ENCODE peak calls at places on chromosomes 13 and 19, in ten cellular contexts. X is stimulated activated CD4-positive, alpha-beta T cell treated with anti-CD3 and anti-CD28 coated beads, TNF-alpha, amount 100 ng/mL, for 24 hours; D is EL; F is stimulated activated CD8-positive, alpha-beta memory T cell treated with anti-CD3 and anti-CD28 coated beads, Interleukin-2, amount 100 ng/mL, for 48 hours; N is caudate nucleus; S is IMR-90; C is left ventricle myocardium superior; Q is nephron progenitor cell; O is M059J; I is kidney tubule cell. J is an unnamed sample.

GRCh38 chr19:23095406-23095805 is 21.4 kb upstream of the ZNF730 start:
- DNase-seq in X (no peak), D (no peak), F (no peak), N (no peak), S (no peak), C (no peak), Q (no peak), O (no peak), I (peak), J (no peak)

GRCh38 chr13:49419292-49419691 is 24.6 kb downstream of the CAB39L start:
- DNase-seq in X (no peak), D (peak), F (no peak), N (no peak), S (peak), C (no peak), Q (no peak), O (no peak), I (peak), J (peak)

GRCh38 chr19:13846533-13847032 is 30.4 kb upstream of the NANOS3 start:
- DNase-seq in X (peak), D (peak), F (peak), N (peak), S (peak), C (peak), Q (peak), O (peak), I (peak), J (peak)

GRCh38 chr19:55069137-55069858 is 6.3 kb upstream of the RDH13 start:
- DNase-seq in X (no peak), D (no peak), F (no peak), N (no peak), S (no peak), C (no peak), Q (peak), O (peak), I (peak), J (peak)

GRCh38 chr19:53606031-53606430 is 25.8 kb upstream of the DPRX start:
- DNase-seq in X (no peak), D (no peak), F (no peak), N (no peak), S (no peak), C (no peak), Q (no peak), O (no peak), I (no peak), J (no peak)

GRCh38 chr13:104534847-104535246 is 1468.6 kb upstream of the SLC10A2 start:
- DNase-seq in X (no peak), D (no peak), F (no peak), N (no peak), S (no peak), C (no peak), Q (peak), O (peak), I (no peak), J (no peak)

GRCh38 chr13:104004572-104004971 is 938.4 kb upstream of the SLC10A2 start:
- DNase-seq in X (no peak), D (no peak), F (no peak), N (no peak), S (no peak), C (no peak), Q (no peak), O (no peak), I (no peak), J (no peak)

GRCh38 chr19:7772752-7773291 is 9.8 kb downstream of the CLEC4M start:
- DNase-seq in X (peak), D (no peak), F (no peak), N (no peak), S (no peak), C (no peak), Q (no peak), O (no peak), I (peak), J (no peak)

GRCh38 chr13:40916207-40916998 is 102.7 kb downstream of the ELF1 start:
- DNase-seq in X (no peak), D (peak), F (no peak), N (no peak), S (peak), C (no peak), Q (no peak), O (no peak), I (no peak), J (peak)

GRCh38 chr19:3106509-3107141 is 12.5 kb downstream of the GNA11 start:
- DNase-seq in X (no peak), D (no peak), F (no peak), N (no peak), S (no peak), C (no peak), Q (no peak), O (no peak), I (no peak), J (no peak)

GRCh38 chr13:66994097-66994496 is 236.0 kb downstream of the PCDH9 start:
- DNase-seq in X (no peak), D (peak), F (no peak), N (peak), S (peak), C (peak), Q (peak), O (peak), I (peak), J (peak)

GRCh38 chr19:36028313-36029041 is 4.2 kb downstream of the CLIP3 start:
- DNase-seq in X (no peak), D (no peak), F (no peak), N (peak), S (no peak), C (no peak), Q (no peak), O (no peak), I (no peak), J (no peak)

GRCh38 chr13:98823442-98823841 is 71.0 kb upstream of the SLC15A1 start:
- DNase-seq in X (no peak), D (no peak), F (no peak), N (no peak), S (no peak), C (no peak), Q (no peak), O (no peak), I (no peak), J (no peak)

GRCh38 chr13:25281193-25281936 is 5.9 kb downstream of the MTMR6 start:
- DNase-seq in X (no peak), D (no peak), F (no peak), N (no peak), S (peak), C (no peak), Q (no peak), O (peak), I (no peak), J (no peak)

GRCh38 chr19:49988433-49988832 is 27.5 kb upstream of the SIGLEC11 start:
- DNase-seq in X (no peak), D (peak), F (no peak), N (no peak), S (peak), C (no peak), Q (no peak), O (peak), I (peak), J (no peak)

GRCh38 chr13:110624766-110625756 is 9.7 kb downstream of the NAXD start:
- DNase-seq in X (no peak), D (no peak), F (no peak), N (no peak), S (no peak), C (no peak), Q (peak), O (no peak), I (no peak), J (no peak)

GRCh38 chr19:18426416-18426767 is 7.2 kb downstream of the SSBP4 start:
- DNase-seq in X (no peak), D (no peak), F (no peak), N (no peak), S (no peak), C (no peak), Q (no peak), O (no peak), I (no peak), J (no peak)

GRCh38 chr19:37551123-37551993 is 43.2 kb downstream of the ZNF571 start:
- DNase-seq in X (peak), D (peak), F (peak), N (peak), S (peak), C (peak), Q (no peak), O (no peak), I (peak), J (peak)

GRCh38 chr13:112078879-112079526 is 12.1 kb downstream of the SOX1 start:
- DNase-seq in X (no peak), D (no peak), F (no peak), N (no peak), S (no peak), C (no peak), Q (no peak), O (no peak), I (no peak), J (no peak)

GRCh38 chr13:112254900-112255299 is 121.3 kb upstream of the SPACA7 start:
- DNase-seq in X (no peak), D (no peak), F (no peak), N (no peak), S (no peak), C (no peak), Q (no peak), O (no peak), I (no peak), J (no peak)

GRCh38 chr13:69474286-69474685 is 633.3 kb upstream of the ATXN8OS start:
- DNase-seq in X (no peak), D (no peak), F (no peak), N (no peak), S (no peak), C (no peak), Q (no peak), O (peak), I (peak), J (no peak)

GRCh38 chr19:18292460-18292809 is 11.0 kb upstream of the JUND start:
- DNase-seq in X (no peak), D (no peak), F (no peak), N (no peak), S (no peak), C (no peak), Q (no peak), O (no peak), I (no peak), J (no peak)

GRCh38 chr13:76830805-76831204 is 55.4 kb downstream of the KCTD12 start:
- DNase-seq in X (no peak), D (no peak), F (no peak), N (peak), S (no peak), C (no peak), Q (no peak), O (no peak), I (no peak), J (no peak)

GRCh38 chr13:41942462-41943094 is 18.3 kb downstream of the VWA8 start:
- DNase-seq in X (no peak), D (peak), F (no peak), N (no peak), S (peak), C (no peak), Q (peak), O (peak), I (peak), J (peak)

GRCh38 chr13:20428666-20429644 is 96.7 kb downstream of the CRYL1 start:
- DNase-seq in X (no peak), D (no peak), F (no peak), N (no peak), S (peak), C (no peak), Q (no peak), O (peak), I (peak), J (no peak)

GRCh38 chr19:15869109-15869555 is 28.7 kb downstream of the CYP4F2 start:
- DNase-seq in X (peak), D (peak), F (no peak), N (no peak), S (no peak), C (no peak), Q (no peak), O (peak), I (peak), J (peak)

GRCh38 chr19:49593233-49594113 is 2.5 kb downstream of the PRR12 start:
- DNase-seq in X (peak), D (peak), F (peak), N (peak), S (peak), C (peak), Q (peak), O (no peak), I (peak), J (peak)

GRCh38 chr19:41025871-41026270 is 34.8 kb downstream of the CYP2B6 start:
- DNase-seq in X (no peak), D (no peak), F (no peak), N (no peak), S (no peak), C (no peak), Q (peak), O (no peak), I (no peak), J (no peak)

GRCh38 chr19:49997709-49998108 is 27.5 kb downstream of the VRK3 start:
- DNase-seq in X (no peak), D (peak), F (no peak), N (no peak), S (peak), C (no peak), Q (peak), O (peak), I (peak), J (peak)

GRCh38 chr13:40318366-40318765 is 348.1 kb downstream of the FOXO1 start:
- DNase-seq in X (no peak), D (no peak), F (no peak), N (peak), S (no peak), C (peak), Q (no peak), O (no peak), I (no peak), J (no peak)

GRCh38 chr13:92512852-92513251 is 713.8 kb upstream of the GPC6 start:
- DNase-seq in X (no peak), D (no peak), F (no peak), N (no peak), S (no peak), C (peak), Q (no peak), O (no peak), I (no peak), J (no peak)

GRCh38 chr13:95452376-95452775 is 100.1 kb upstream of the CLDN10 start:
- DNase-seq in X (no peak), D (no peak), F (no peak), N (no peak), S (no peak), C (no peak), Q (no peak), O (peak), I (peak), J (no peak)

GRCh38 chr13:73428137-73428536 is 369.3 kb downstream of the KLF5 start:
- DNase-seq in X (no peak), D (peak), F (no peak), N (no peak), S (peak), C (no peak), Q (no peak), O (peak), I (peak), J (peak)

GRCh38 chr19:56105090-56105701 is 15.9 kb downstream of the ZNF787 start:
- DNase-seq in X (peak), D (no peak), F (no peak), N (peak), S (peak), C (peak), Q (peak), O (no peak), I (peak), J (no peak)

GRCh38 chr19:39765091-39766076 is 13.3 kb upstream of the LEUTX start:
- DNase-seq in X (peak), D (peak), F (peak), N (no peak), S (peak), C (peak), Q (peak), O (peak), I (peak), J (peak)

GRCh38 chr13:70960841-70961443 is 852.7 kb upstream of the KLHL1 start:
- DNase-seq in X (no peak), D (peak), F (no peak), N (no peak), S (peak), C (no peak), Q (no peak), O (peak), I (peak), J (peak)

J was measured in adipocyte.